ENCODE peak calls at places on chromosomes 4 and X, in five cellular contexts. One of them, this sample, is unnamed.

GRCh38 chr4:152176627-152177214 is 359.2 kb downstream of the FBXW7 start:
- DNase-seq in transverse colon: no peak
- DNase-seq in stomach: no peak
- DNase-seq in natural killer cell: no peak
- DNase-seq in foreskin keratinocyte: no peak
- DNase-seq in this sample: no peak

GRCh38 chr4:55125763-55126541 is 557 bp upstream of the KDR start:
- DNase-seq in foreskin keratinocyte: no peak
- DNase-seq in transverse colon: no peak
- DNase-seq in stomach: no peak
- DNase-seq in natural killer cell: no peak
- DNase-seq in this sample: no peak

GRCh38 chr4:135185256-135185655 is 983.7 kb upstream of the PABPC4L start:
- DNase-seq in stomach: no peak
- DNase-seq in natural killer cell: no peak
- DNase-seq in transverse colon: no peak
- DNase-seq in foreskin keratinocyte: peak
- DNase-seq in this sample: no peak

GRCh38 chr4:8834681-8835220 is 36.9 kb downstream of the HMX1 start:
- DNase-seq in transverse colon: peak
- DNase-seq in stomach: no peak
- DNase-seq in natural killer cell: no peak
- DNase-seq in foreskin keratinocyte: no peak
- DNase-seq in this sample: no peak

GRCh38 chr4:173526034-173526482 is 4.0 kb downstream of the HAND2 start:
- DNase-seq in stomach: no peak
- DNase-seq in transverse colon: no peak
- DNase-seq in natural killer cell: no peak
- DNase-seq in foreskin keratinocyte: no peak
- DNase-seq in this sample: no peak

GRCh38 chr4:88618782-88619485 is 26.7 kb downstream of the HERC3 start:
- DNase-seq in natural killer cell: no peak
- DNase-seq in transverse colon: no peak
- DNase-seq in foreskin keratinocyte: no peak
- DNase-seq in stomach: no peak
- DNase-seq in this sample: no peak

GRCh38 chr4:112142152-112142551 is 3.1 kb upstream of the FAM241A start:
- DNase-seq in stomach: no peak
- DNase-seq in natural killer cell: no peak
- DNase-seq in foreskin keratinocyte: no peak
- DNase-seq in transverse colon: no peak
- DNase-seq in this sample: no peak

GRCh38 chrX:148552775-148553174 is 52.4 kb downstream of the AFF2 start:
- DNase-seq in stomach: no peak
- DNase-seq in natural killer cell: no peak
- DNase-seq in transverse colon: no peak
- DNase-seq in foreskin keratinocyte: no peak
- DNase-seq in this sample: no peak

GRCh38 chr4:158172196-158172557 is 648 bp downstream of the GASK1B start:
- DNase-seq in natural killer cell: no peak
- DNase-seq in transverse colon: no peak
- DNase-seq in foreskin keratinocyte: peak
- DNase-seq in stomach: no peak
- DNase-seq in this sample: no peak

GRCh38 chrX:94676285-94676684 is 1002.3 kb downstream of the FAM133A start:
- DNase-seq in natural killer cell: no peak
- DNase-seq in foreskin keratinocyte: no peak
- DNase-seq in stomach: no peak
- DNase-seq in transverse colon: no peak
- DNase-seq in this sample: no peak

GRCh38 chr4:128848461-128848860 is 39.0 kb downstream of the JADE1 start:
- DNase-seq in natural killer cell: no peak
- DNase-seq in transverse colon: no peak
- DNase-seq in foreskin keratinocyte: no peak
- DNase-seq in stomach: no peak
- DNase-seq in this sample: no peak

GRCh38 chr4:24105183-24106039 is 215.6 kb upstream of the PPARGC1A start:
- DNase-seq in natural killer cell: no peak
- DNase-seq in foreskin keratinocyte: peak
- DNase-seq in stomach: no peak
- DNase-seq in transverse colon: no peak
- DNase-seq in this sample: no peak

GRCh38 chrX:21674430-21675186 is 16.5 kb upstream of the KLHL34 start:
- DNase-seq in transverse colon: no peak
- DNase-seq in stomach: no peak
- DNase-seq in natural killer cell: no peak
- DNase-seq in foreskin keratinocyte: no peak
- DNase-seq in this sample: no peak

GRCh38 chr4:154559931-154560801 is 2.6 kb upstream of the FGB start:
- DNase-seq in transverse colon: peak
- DNase-seq in stomach: no peak
- DNase-seq in natural killer cell: no peak
- DNase-seq in foreskin keratinocyte: no peak
- DNase-seq in this sample: no peak

GRCh38 chr4:154564311-154564710 is 1.5 kb downstream of the FGB start:
- DNase-seq in natural killer cell: no peak
- DNase-seq in transverse colon: no peak
- DNase-seq in foreskin keratinocyte: no peak
- DNase-seq in stomach: no peak
- DNase-seq in this sample: no peak

GRCh38 chr4:154562697-154563254 is at the start of gene FGB:
- DNase-seq in stomach: no peak
- DNase-seq in foreskin keratinocyte: no peak
- DNase-seq in transverse colon: no peak
- DNase-seq in natural killer cell: no peak
- DNase-seq in this sample: no peak

GRCh38 chr4:154560824-154561231 is 2.0 kb upstream of the FGB start:
- DNase-seq in foreskin keratinocyte: peak
- DNase-seq in natural killer cell: no peak
- DNase-seq in transverse colon: no peak
- DNase-seq in stomach: no peak
- DNase-seq in this sample: no peak

GRCh38 chr4:154559141-154559841 is 3.5 kb upstream of the FGB start:
- DNase-seq in transverse colon: no peak
- DNase-seq in natural killer cell: no peak
- DNase-seq in stomach: no peak
- DNase-seq in foreskin keratinocyte: no peak
- DNase-seq in this sample: no peak
- TF ChIP-seq CTCF in transverse colon: peak
- TF ChIP-seq CTCF in natural killer cell: no peak
- TF ChIP-seq CTCF in stomach: no peak
- TF ChIP-seq CTCF in foreskin keratinocyte: peak
- TF ChIP-seq CTCF in this sample: peak

GRCh38 chr4:119039779-119040178 is 95.9 kb upstream of the MYOZ2 start:
- DNase-seq in transverse colon: no peak
- DNase-seq in natural killer cell: no peak
- DNase-seq in foreskin keratinocyte: no peak
- DNase-seq in stomach: no peak
- DNase-seq in this sample: no peak
- TF ChIP-seq CTCF in transverse colon: no peak
- TF ChIP-seq CTCF in natural killer cell: no peak
- TF ChIP-seq CTCF in foreskin keratinocyte: peak
- TF ChIP-seq CTCF in stomach: no peak
- TF ChIP-seq CTCF in this sample: no peak

GRCh38 chrX:105527759-105528158 is 294.6 kb upstream of the NRK start:
- DNase-seq in foreskin keratinocyte: no peak
- DNase-seq in transverse colon: no peak
- DNase-seq in stomach: no peak
- DNase-seq in natural killer cell: no peak
- DNase-seq in this sample: no peak
- TF ChIP-seq CTCF in foreskin keratinocyte: no peak
- TF ChIP-seq CTCF in transverse colon: no peak
- TF ChIP-seq CTCF in stomach: no peak
- TF ChIP-seq CTCF in natural killer cell: no peak
- TF ChIP-seq CTCF in this sample: no peak

GRCh38 chrX:105553118-105553517 is 269.2 kb upstream of the NRK start:
- DNase-seq in foreskin keratinocyte: peak
- DNase-seq in natural killer cell: no peak
- DNase-seq in transverse colon: no peak
- DNase-seq in stomach: no peak
- DNase-seq in this sample: no peak

GRCh38 chrX:105552395-105552794 is 269.9 kb upstream of the NRK start:
- DNase-seq in transverse colon: no peak
- DNase-seq in stomach: no peak
- DNase-seq in foreskin keratinocyte: peak
- DNase-seq in natural killer cell: no peak
- DNase-seq in this sample: no peak
- TF ChIP-seq CTCF in transverse colon: no peak
- TF ChIP-seq CTCF in stomach: no peak
- TF ChIP-seq CTCF in foreskin keratinocyte: peak
- TF ChIP-seq CTCF in natural killer cell: no peak
- TF ChIP-seq CTCF in this sample: no peak

DNA sequence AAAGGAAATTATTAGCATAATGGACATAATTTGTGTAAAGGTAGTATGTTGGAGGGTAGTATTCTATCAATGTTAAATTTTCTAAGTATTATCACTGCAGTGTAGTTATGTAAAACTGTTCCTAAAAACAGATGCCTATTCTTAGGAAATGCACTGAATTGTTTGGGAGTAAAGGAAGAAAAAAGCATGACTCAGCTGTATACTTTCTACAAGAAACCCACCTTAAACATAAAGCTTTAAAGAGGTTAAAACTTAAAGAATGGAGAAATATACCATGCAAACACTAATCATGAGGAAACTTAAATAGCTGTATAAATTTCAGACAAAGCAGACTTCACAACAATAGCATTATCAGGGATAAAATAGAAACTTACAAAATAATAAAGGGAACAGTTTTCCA is 292.9 kb downstream of the ANTXR2 start:
- DNase-seq in foreskin keratinocyte: no peak
- DNase-seq in natural killer cell: no peak
- DNase-seq in stomach: no peak
- DNase-seq in transverse colon: no peak
- DNase-seq in this sample: no peak
- TF ChIP-seq CTCF in foreskin keratinocyte: no peak
- TF ChIP-seq CTCF in natural killer cell: no peak
- TF ChIP-seq CTCF in stomach: no peak
- TF ChIP-seq CTCF in transverse colon: no peak
- TF ChIP-seq CTCF in this sample: no peak

GRCh38 chr4:53821179-53821851 is 230.0 kb upstream of the LNX1 start:
- DNase-seq in foreskin keratinocyte: no peak
- DNase-seq in natural killer cell: no peak
- DNase-seq in transverse colon: no peak
- DNase-seq in stomach: no peak
- DNase-seq in this sample: no peak

GRCh38 chr4:53818112-53818511 is 226.8 kb upstream of the LNX1 start:
- DNase-seq in transverse colon: no peak
- DNase-seq in stomach: no peak
- DNase-seq in natural killer cell: no peak
- DNase-seq in foreskin keratinocyte: no peak
- DNase-seq in this sample: no peak

GRCh38 chr4:53810643-53811042 is 219.4 kb upstream of the LNX1 start:
- DNase-seq in transverse colon: no peak
- DNase-seq in natural killer cell: no peak
- DNase-seq in foreskin keratinocyte: no peak
- DNase-seq in stomach: no peak
- DNase-seq in this sample: no peak

GRCh38 chr4:53813991-53814390 is 222.7 kb upstream of the LNX1 start:
- DNase-seq in transverse colon: no peak
- DNase-seq in foreskin keratinocyte: no peak
- DNase-seq in stomach: no peak
- DNase-seq in natural killer cell: no peak
- DNase-seq in this sample: no peak

DNA sequence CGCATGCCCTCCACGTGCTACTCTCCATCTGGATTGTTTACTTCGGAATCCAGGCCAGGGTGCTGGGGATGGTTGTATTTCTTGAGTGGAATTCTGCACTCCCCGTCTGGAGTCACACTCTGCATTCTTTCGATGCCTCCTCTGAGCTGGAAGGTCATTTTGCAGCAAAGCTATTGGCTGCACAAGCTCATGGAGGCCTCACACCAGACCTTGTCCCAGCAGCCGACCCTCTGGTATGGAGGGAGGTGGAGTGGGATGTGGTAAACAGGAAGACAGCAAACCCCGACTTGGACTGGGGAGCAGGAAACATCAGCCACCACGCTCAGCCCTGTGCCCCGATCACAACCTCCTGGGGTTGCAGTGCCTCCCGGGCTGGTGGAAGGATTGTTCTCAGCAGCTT is 225.3 kb upstream of the LNX1 start:
- DNase-seq in stomach: no peak
- DNase-seq in transverse colon: no peak
- DNase-seq in foreskin keratinocyte: no peak
- DNase-seq in natural killer cell: no peak
- DNase-seq in this sample: no peak
- TF ChIP-seq CTCF in stomach: no peak
- TF ChIP-seq CTCF in transverse colon: no peak
- TF ChIP-seq CTCF in foreskin keratinocyte: no peak
- TF ChIP-seq CTCF in natural killer cell: no peak
- TF ChIP-seq CTCF in this sample: no peak

GRCh38 chrX:150365953-150366911 is 3.1 kb downstream of the MAMLD1 start:
- DNase-seq in foreskin keratinocyte: no peak
- DNase-seq in stomach: no peak
- DNase-seq in transverse colon: peak
- DNase-seq in natural killer cell: no peak
- DNase-seq in this sample: no peak
- TF ChIP-seq CTCF in foreskin keratinocyte: no peak
- TF ChIP-seq CTCF in stomach: no peak
- TF ChIP-seq CTCF in transverse colon: no peak
- TF ChIP-seq CTCF in natural killer cell: no peak
- TF ChIP-seq CTCF in this sample: no peak

This sample was measured in CD14-positive monocyte.